ENCODE peak calls at places on chromosomes 5 and 9, in ten cellular contexts. U is ovary, E is thyroid gland, C is body of pancreas, K is A549, L is tibial nerve, Z is gastrocnemius medialis, R is GM12892, N is heart left ventricle, H is endothelial cell of umbilical vein. F is an unnamed sample.

GRCh38 chr5:154771383-154771901 is 16.3 kb downstream of the LARP1 start:
- DNase-seq in U (peak; percentile 39), E (no peak), C (peak; percentile 29), K (no peak), L (peak; percentile 29), Z (no peak), R (no peak), N (peak; percentile 34), H (peak; percentile 78), F (no peak)

GRCh38 chr5:139649082-139649991 is 1.2 kb downstream of the CXXC5 start:
- DNase-seq in U (no peak), E (no peak), C (peak; percentile 53), K (no peak), L (no peak), Z (peak; percentile 25), R (no peak), N (no peak), H (no peak), F (no peak)

GRCh38 chr5:88680253-88681132 is 202.5 kb downstream of the MEF2C start:
- DNase-seq in U (peak; percentile 63), E (peak; percentile 68), C (peak; percentile 76), K (peak; percentile 56), L (peak; percentile 54), Z (peak; percentile 40), R (peak; percentile 88), N (peak; percentile 69), H (peak; percentile 37), F (peak; percentile 86)

GRCh38 chr5:155250601-155251000 is 237.0 kb downstream of the KIF4B start:
- DNase-seq in U (no peak), E (no peak), C (no peak), K (no peak), L (no peak), Z (no peak), R (no peak), N (no peak), H (no peak), F (no peak)

GRCh38 chr5:66242050-66242449 is 98.0 kb downstream of the SREK1 start:
- DNase-seq in U (no peak), E (no peak), C (no peak), K (no peak), L (no peak), Z (no peak), R (no peak), N (no peak), H (no peak), F (peak; percentile 32)

GRCh38 chr5:84213861-84214260 is 170.8 kb downstream of the EDIL3 start:
- DNase-seq in U (no peak), E (no peak), C (no peak), K (no peak), L (no peak), Z (no peak), R (no peak), N (no peak), H (no peak), F (no peak)

GRCh38 chr9:117088140-117088539 is 326.7 kb downstream of the ASTN2 start:
- DNase-seq in U (no peak), E (no peak), C (no peak), K (no peak), L (no peak), Z (no peak), R (no peak), N (no peak), H (no peak), F (no peak)

GRCh38 chr5:52449506-52449905 is 338.2 kb upstream of the ITGA1 start:
- DNase-seq in U (no peak), E (no peak), C (no peak), K (no peak), L (no peak), Z (no peak), R (no peak), N (no peak), H (peak; percentile 70), F (no peak)

GRCh38 chr5:178861627-178862026 is 1.9 kb downstream of the ZNF354B start:
- DNase-seq in U (no peak), E (no peak), C (no peak), K (no peak), L (no peak), Z (no peak), R (no peak), N (no peak), H (no peak), F (no peak)

GRCh38 chr5:178854284-178854683 is 5.5 kb upstream of the ZNF354B start:
- DNase-seq in U (no peak), E (no peak), C (no peak), K (no peak), L (no peak), Z (no peak), R (no peak), N (no peak), H (no peak), F (no peak)

DNA sequence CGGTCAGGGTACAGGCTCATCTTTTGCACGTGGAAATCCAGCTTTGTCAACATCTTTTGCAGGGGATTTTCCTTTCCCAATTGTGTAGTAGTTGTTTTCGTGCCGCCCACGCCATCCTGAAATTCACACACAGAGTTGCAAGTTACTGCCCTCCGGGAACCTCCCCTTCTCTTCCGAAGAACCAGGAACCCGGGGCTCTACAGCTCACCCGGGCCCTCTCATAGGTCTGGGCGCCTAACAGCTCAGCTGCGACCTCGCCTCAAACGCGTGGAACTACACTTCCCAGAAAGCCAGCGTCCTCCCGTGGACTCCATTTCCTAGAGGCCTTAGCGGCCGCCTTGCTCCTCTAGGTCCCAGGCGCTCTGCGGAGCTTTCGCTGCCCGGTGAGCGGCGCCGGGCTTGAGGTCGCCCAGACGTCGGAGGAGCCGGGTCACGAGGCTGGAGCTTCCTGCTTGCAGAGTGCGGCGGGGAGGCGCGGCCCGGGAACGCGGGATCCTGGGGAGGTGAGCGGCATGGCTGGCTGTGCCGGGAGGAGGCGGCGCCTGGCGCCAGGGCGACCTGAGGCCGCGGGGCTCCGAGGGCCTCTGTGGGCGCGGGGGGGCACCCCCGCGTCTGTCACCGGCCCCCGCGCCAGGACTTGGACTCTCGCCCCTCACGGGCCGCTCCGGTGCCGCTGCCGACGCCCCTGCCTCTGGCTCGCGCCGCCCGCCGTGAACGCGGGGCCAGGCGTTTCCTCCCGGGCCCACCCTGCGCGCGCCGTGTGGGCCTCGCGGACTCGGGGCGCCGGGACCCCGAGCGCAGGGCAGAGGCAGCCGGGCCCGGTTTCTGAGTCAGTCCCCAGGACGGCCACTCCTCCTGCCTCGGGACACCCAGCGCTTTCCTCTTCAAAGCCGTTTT is at the start of gene ZNF354B:
- DNase-seq in U (peak; percentile 84), E (peak; percentile 90), C (peak; percentile 94), K (peak; percentile 93), L (peak; percentile 80), Z (peak; percentile 86), R (peak; percentile 83), N (peak; percentile 91), H (peak; percentile 98), F (peak; percentile 89)
- TF ChIP-seq POLR2A in U (peak; percentile 50), E (peak; percentile 76), C (peak; percentile 59), K (peak; percentile 62), L (peak; percentile 49), Z (peak; percentile 73), R (peak; percentile 56), N (peak; percentile 42), H (peak; percentile 63), F (peak; percentile 82)

DNA sequence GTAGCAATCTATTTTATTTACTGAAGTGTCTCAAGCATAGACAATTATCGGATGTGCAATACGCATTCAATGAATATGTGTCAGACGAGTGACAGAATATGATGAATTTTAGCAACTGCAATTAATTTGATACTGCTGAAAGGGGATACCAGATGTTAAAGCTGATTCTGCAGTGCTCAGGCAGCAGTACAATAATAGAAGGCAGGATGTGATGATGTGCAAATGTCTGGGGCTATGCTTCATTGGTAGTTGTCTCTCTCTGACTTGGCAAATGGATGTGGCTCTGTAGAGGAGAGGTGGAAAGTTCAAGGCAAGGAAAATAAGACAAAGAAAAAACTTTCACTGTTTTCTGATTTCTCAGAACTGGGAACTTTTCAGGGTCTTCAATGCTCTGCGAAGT is 721.2 kb downstream of the CDH18 start:
- DNase-seq in U (no peak), E (no peak), C (no peak), K (no peak), L (no peak), Z (no peak), R (no peak), N (no peak), H (no peak), F (no peak)
- TF ChIP-seq POLR2A in U (no peak), E (no peak), C (no peak), K (no peak), L (no peak), Z (no peak), R (no peak), N (no peak), H (no peak), F (no peak)

DNA sequence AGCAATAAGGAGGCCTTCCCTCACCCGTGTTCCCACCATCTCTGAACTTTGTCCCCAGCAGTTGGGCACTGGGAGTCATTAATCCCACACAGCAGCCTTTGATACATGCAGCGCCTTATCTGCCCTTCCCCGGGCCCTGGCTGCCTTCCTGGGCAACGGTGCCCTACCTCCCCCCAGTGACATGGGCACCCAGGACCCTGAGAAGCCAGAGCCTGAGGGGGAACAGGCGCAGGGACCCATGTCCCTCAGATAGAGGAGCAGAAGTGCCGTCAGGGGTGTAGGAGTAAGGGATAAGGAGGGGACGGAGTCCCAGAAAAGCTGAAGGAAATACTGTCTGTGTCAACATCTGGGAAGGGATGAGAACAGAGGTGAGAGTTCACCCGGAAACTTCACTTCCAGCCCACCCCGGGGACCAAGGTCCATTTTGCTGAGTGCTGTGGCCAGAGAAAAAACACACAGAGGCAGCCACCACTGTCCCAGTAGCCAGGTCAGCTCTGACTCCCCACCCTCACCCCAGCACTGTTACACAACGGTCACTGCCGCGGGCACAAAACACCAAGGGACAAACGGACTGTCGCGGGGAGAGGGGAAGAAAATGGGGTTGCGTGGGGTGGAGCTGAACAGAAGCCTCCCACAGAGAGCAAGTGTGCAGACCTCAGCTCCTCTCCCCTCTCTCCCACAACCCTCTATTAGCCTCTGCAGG is 3.8 kb downstream of the PCDH1 start:
- DNase-seq in U (no peak), E (no peak), C (peak; percentile 70), K (no peak), L (no peak), Z (no peak), R (peak; percentile 2), N (no peak), H (no peak), F (no peak)
- TF ChIP-seq POLR2A in U (no peak), E (no peak), C (no peak), K (no peak), L (no peak), Z (no peak), R (no peak), N (no peak), H (no peak), F (no peak)

GRCh38 chr9:101486693-101487442 is 46.8 kb upstream of the RNF20 start:
- DNase-seq in U (peak; percentile 85), E (peak; percentile 27), C (peak; percentile 75), K (peak; percentile 81), L (no peak), Z (no peak), R (no peak), N (peak; percentile 56), H (peak; percentile 6), F (no peak)
- TF ChIP-seq POLR2A in U (peak; percentile 79), E (peak; percentile 65), C (peak; percentile 71), K (peak; percentile 62), L (peak; percentile 48), Z (no peak), R (no peak), N (no peak), H (no peak), F (no peak)

F was measured in H54.